ENCODE peak calls at places on chromosomes 6 and 20, in four cellular contexts. L is IMR-90, M is heart left ventricle, X is body of pancreas. E is an unnamed sample. For H3K9me3, the result is how much of the 10 kb centered on the place peaks cover.

GRCh38 chr6:48869595-48869994 is 593.5 kb downstream of the MMUT start:
- DNase-seq in L (no peak), M (no peak), X (no peak), E (no peak)

GRCh38 chr20:5835234-5835845 is 85.1 kb downstream of the SHLD1 start:
- DNase-seq in X (peak), L (peak), M (peak), E (no peak)

GRCh38 chr6:35452186-35453090 is at the start of gene FANCE:
- DNase-seq in M (peak), X (peak), L (peak), E (peak)

GRCh38 chr6:152368761-152369624 is 268.2 kb downstream of the SYNE1 start:
- DNase-seq in L (peak), M (peak), X (peak), E (no peak)

GRCh38 chr20:51347871-51348270 is 194.6 kb downstream of the NFATC2 start:
- DNase-seq in X (no peak), L (no peak), M (no peak), E (no peak)

GRCh38 chr6:170434114-170434820 is 118.8 kb downstream of the PSMB1 start:
- DNase-seq in L (peak), X (no peak), M (no peak), E (no peak)

GRCh38 chr6:132188865-132189264 is 212.4 kb downstream of the MOXD1 start:
- DNase-seq in M (no peak), X (no peak), L (peak), E (no peak)

GRCh38 chr20:62583424-62583920 is 58.8 kb upstream of the SLCO4A1 start:
- DNase-seq in M (no peak), L (no peak), X (no peak), E (no peak)

GRCh38 chr20:38452880-38453624 is 17.9 kb upstream of the SNHG17 start:
- DNase-seq in M (no peak), X (no peak), L (peak), E (no peak)

GRCh38 chr6:110566346-110567125 is 90.1 kb upstream of the SLC22A16 start:
- DNase-seq in M (no peak), L (peak), X (no peak), E (no peak)

GRCh38 chr20:12660918-12661317 is 347.9 kb upstream of the SPTLC3 start:
- DNase-seq in L (no peak), X (no peak), M (no peak), E (no peak)

GRCh38 chr6:158758464-158758863 is 60.7 kb downstream of the EZR start:
- DNase-seq in L (peak), M (no peak), X (no peak), E (no peak)

GRCh38 chr20:15584507-15584906 is 988.7 kb downstream of the KIF16B start:
- DNase-seq in L (no peak), X (no peak), M (no peak), E (no peak)

GRCh38 chr6:17867880-17868279 is 119.6 kb downstream of the KIF13A start:
- DNase-seq in M (no peak), L (peak), X (no peak), E (no peak)

GRCh38 chr20:19207541-19207940 is 4.9 kb upstream of the SLC24A3 start:
- DNase-seq in X (no peak), L (no peak), M (no peak), E (no peak)

GRCh38 chr20:49885558-49886332 is 29.6 kb downstream of the SPATA2 start:
- DNase-seq in X (no peak), M (no peak), L (no peak), E (no peak)

GRCh38 chr20:6959900-6960312 is 192.4 kb downstream of the BMP2 start:
- DNase-seq in X (no peak), L (no peak), M (no peak), E (no peak)

GRCh38 chr20:24586523-24586840 is 117.1 kb downstream of the SYNDIG1 start:
- DNase-seq in M (no peak), L (no peak), X (no peak), E (no peak)

GRCh38 chr6:89483111-89483720 is 50.3 kb downstream of the ANKRD6 start:
- DNase-seq in X (peak), L (no peak), M (peak), E (no peak)

GRCh38 chr6:125764105-125764671 is 14.8 kb downstream of the HEY2 start:
- DNase-seq in X (no peak), M (no peak), L (no peak), E (no peak)

GRCh38 chr20:16476032-16476431 is 97.2 kb downstream of the KIF16B start:
- DNase-seq in L (peak), X (no peak), M (no peak), E (peak)

GRCh38 chr20:24718696-24719095 is 230.4 kb upstream of the CST7 start:
- DNase-seq in L (no peak), M (no peak), X (no peak), E (no peak)

GRCh38 chr20:41428285-41428684 is 61.7 kb upstream of the EMILIN3 start:
- DNase-seq in M (no peak), X (no peak), L (peak), E (peak)

DNA sequence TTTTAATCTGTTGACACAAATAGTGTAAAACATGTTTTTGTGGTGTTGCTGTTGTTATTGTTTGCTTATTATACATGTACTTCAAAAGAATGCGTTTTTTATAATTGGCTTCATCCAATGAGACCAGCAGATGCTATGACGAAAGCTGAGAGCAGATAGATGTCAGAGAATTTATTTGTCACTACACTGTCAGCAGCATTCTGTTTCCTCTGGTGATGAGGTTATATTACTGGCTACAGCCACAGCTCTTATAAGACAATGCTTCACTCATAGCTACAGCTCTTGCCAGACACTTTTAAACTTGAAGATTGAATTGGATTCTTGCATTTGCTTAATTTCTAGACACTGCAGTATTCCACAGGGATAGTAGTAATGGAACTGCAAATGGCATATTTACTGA is 860.5 kb downstream of the TBC1D32 start:
- DNase-seq in X (no peak), L (no peak), M (no peak), E (no peak)
- H3K9me3 ChIP-seq in X (under half), L (under half), M (under half), E (under half)

GRCh38 chr6:12277401-12277800 is 12.8 kb upstream of the EDN1 start:
- DNase-seq in L (no peak), X (no peak), M (no peak), E (no peak)

GRCh38 chr6:12275084-12275483 is 15.1 kb upstream of the EDN1 start:
- DNase-seq in X (no peak), M (no peak), L (no peak), E (no peak)

GRCh38 chr6:12279322-12280098 is 10.7 kb upstream of the EDN1 start:
- DNase-seq in L (no peak), X (no peak), M (no peak), E (no peak)

GRCh38 chr6:12278915-12279314 is 11.2 kb upstream of the EDN1 start:
- DNase-seq in M (no peak), L (no peak), X (no peak), E (no peak)

GRCh38 chr6:12276332-12276943 is 13.7 kb upstream of the EDN1 start:
- DNase-seq in L (no peak), X (no peak), M (no peak), E (no peak)
- H3K27ac ChIP-seq in L (no peak), X (no peak), M (no peak), E (no peak)

DNA sequence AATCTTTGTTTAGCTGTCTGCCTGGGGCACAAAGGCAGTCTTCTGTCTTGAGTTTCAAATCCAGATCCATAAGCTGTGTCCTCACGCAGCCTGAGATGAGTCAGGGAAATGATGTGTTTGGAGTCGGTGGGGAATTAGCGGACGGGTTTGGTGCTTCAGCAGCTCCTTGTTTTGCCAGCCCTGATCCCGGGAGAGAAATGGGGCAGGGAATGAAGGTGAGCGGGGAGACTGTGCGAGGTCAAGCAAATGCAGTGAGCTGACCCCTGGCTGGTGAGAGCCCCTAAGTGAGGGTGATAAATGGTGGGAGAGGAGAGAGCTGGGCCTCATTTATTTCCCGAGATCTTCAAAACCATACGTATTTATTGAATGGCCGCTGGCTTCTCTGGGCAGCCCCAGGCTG is 21.6 kb downstream of the DUSP22 start:
- DNase-seq in X (no peak), L (peak), M (no peak), E (no peak)
- H3K9me3 ChIP-seq in X (under half), L (under half), M (under half), E (under half)

GRCh38 chr6:56526860-56527544 is 115.7 kb downstream of the DST start:
- DNase-seq in M (no peak), X (no peak), L (peak), E (no peak)

GRCh38 chr6:56527934-56528333 is 114.8 kb downstream of the DST start:
- DNase-seq in M (no peak), L (peak), X (no peak), E (no peak)

GRCh38 chr6:56522871-56523270 is 119.8 kb downstream of the DST start:
- DNase-seq in L (no peak), X (no peak), M (no peak), E (no peak)

GRCh38 chr6:56525976-56526375 is 116.7 kb downstream of the DST start:
- DNase-seq in M (no peak), X (no peak), L (no peak), E (no peak)

GRCh38 chr6:56524891-56525703 is 117.6 kb downstream of the DST start:
- DNase-seq in M (no peak), L (peak), X (no peak), E (no peak)
- H3K27ac ChIP-seq in M (peak), L (peak), X (peak), E (no peak)

GRCh38 chr20:55132523-55132922 is 657.1 kb downstream of the DOK5 start:
- DNase-seq in M (no peak), X (no peak), L (no peak), E (no peak)
- H3K9me3 ChIP-seq in M (under half), X (under half), L (under half), E (under half)

DNA sequence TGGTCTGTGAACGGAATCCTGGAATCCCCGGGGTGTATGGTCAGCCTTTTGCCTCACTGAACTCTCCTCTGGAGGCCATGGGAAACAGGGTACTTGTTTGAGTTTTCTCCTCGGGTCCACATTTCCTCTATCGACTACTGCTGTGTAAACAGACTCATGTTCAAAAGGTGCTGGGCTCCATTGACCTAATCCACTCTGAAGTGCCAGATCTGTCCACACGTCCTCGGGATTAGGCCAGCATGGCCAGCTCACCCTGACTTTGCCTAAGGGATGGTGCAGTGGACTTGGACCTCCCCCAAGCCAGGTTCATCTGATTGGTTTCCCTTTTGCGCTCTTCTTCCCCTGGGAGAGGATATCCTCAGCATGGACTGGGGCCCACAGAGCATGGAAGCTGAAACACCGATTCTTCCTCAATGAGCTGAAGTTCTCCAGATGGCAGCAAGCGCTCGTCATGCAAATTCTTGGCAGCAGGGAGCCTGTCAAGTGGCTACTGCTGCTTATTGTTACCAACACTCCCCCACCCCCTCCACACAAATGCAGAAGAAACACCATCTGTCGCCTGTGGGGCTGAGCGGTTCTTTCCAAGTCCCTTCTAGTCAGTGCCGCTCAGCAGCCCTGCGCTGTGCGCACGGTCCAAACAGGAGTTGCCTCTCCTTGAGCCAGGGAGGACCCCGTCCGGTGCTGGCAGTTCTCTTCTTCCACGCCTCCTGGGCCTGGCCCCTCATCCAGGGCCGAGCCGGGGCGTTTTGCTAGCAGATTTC is 292.6 kb upstream of the MARCKS start:
- DNase-seq in L (peak), M (peak), X (peak), E (no peak)
- H3K27ac ChIP-seq in L (peak), M (peak), X (peak), E (no peak)